ENCODE peak calls at places on chromosomes 11 and 22, in four cellular contexts. One of them, this sample, is unnamed.

GRCh38 chr11:12552677-12553076 is 121.5 kb upstream of the TEAD1 start:
- DNase-seq in HepG2: no peak
- DNase-seq in GM12878: no peak
- DNase-seq in H1: no peak
- DNase-seq in this sample: no peak

GRCh38 chr11:2385156-2386151 is 8.3 kb downstream of the CD81 start:
- DNase-seq in H1: no peak
- DNase-seq in GM12878: peak; percentile 36
- DNase-seq in HepG2: no peak
- DNase-seq in this sample: no peak

GRCh38 chr22:20889904-20890303 is 27.3 kb upstream of the CRKL start:
- DNase-seq in GM12878: no peak
- DNase-seq in HepG2: no peak
- DNase-seq in H1: no peak
- DNase-seq in this sample: no peak

GRCh38 chr22:46111645-46112306 is 38.5 kb upstream of the PPARA start:
- DNase-seq in HepG2: no peak
- DNase-seq in H1: no peak
- DNase-seq in GM12878: no peak
- DNase-seq in this sample: no peak

GRCh38 chr11:110762596-110762995 is 50.4 kb upstream of the ARHGAP20 start:
- DNase-seq in GM12878: no peak
- DNase-seq in H1: no peak
- DNase-seq in HepG2: no peak
- DNase-seq in this sample: no peak

GRCh38 chr11:32779131-32779530 is 15.3 kb downstream of the CCDC73 start:
- DNase-seq in H1: no peak
- DNase-seq in GM12878: no peak
- DNase-seq in HepG2: no peak
- DNase-seq in this sample: no peak

GRCh38 chr22:37060801-37061610 is 9.5 kb downstream of the KCTD17 start:
- DNase-seq in GM12878: no peak
- DNase-seq in H1: no peak
- DNase-seq in HepG2: no peak
- DNase-seq in this sample: no peak

GRCh38 chr11:130409618-130410388 is 18.6 kb downstream of the ADAMTS8 start:
- DNase-seq in H1: no peak
- DNase-seq in HepG2: no peak
- DNase-seq in GM12878: no peak
- DNase-seq in this sample: no peak

GRCh38 chr11:120208777-120209176 is 2.1 kb upstream of the OAF start:
- DNase-seq in GM12878: no peak
- DNase-seq in HepG2: peak; percentile 86
- DNase-seq in H1: no peak
- DNase-seq in this sample: no peak

GRCh38 chr11:2554338-2555240 is 109.8 kb downstream of the KCNQ1 start:
- DNase-seq in H1: no peak
- DNase-seq in GM12878: no peak
- DNase-seq in HepG2: no peak
- DNase-seq in this sample: no peak

GRCh38 chr11:65218446-65218845 is 36.7 kb downstream of the CAPN1 start:
- DNase-seq in GM12878: no peak
- DNase-seq in H1: no peak
- DNase-seq in HepG2: no peak
- DNase-seq in this sample: no peak

GRCh38 chr22:19106886-19107729 is 15.1 kb downstream of the DGCR2 start:
- DNase-seq in GM12878: no peak
- DNase-seq in H1: no peak
- DNase-seq in HepG2: no peak
- DNase-seq in this sample: no peak

GRCh38 chr11:3954448-3955298 is 99.2 kb downstream of the STIM1 start:
- DNase-seq in HepG2: no peak
- DNase-seq in GM12878: no peak
- DNase-seq in H1: no peak
- DNase-seq in this sample: no peak
- H3K4me3 ChIP-seq in HepG2: no peak overlapping the region
- H3K4me3 ChIP-seq in GM12878: no peak overlapping the region
- H3K4me3 ChIP-seq in H1: no peak overlapping the region
- H3K4me3 ChIP-seq in this sample: no peak overlapping the region

DNA sequence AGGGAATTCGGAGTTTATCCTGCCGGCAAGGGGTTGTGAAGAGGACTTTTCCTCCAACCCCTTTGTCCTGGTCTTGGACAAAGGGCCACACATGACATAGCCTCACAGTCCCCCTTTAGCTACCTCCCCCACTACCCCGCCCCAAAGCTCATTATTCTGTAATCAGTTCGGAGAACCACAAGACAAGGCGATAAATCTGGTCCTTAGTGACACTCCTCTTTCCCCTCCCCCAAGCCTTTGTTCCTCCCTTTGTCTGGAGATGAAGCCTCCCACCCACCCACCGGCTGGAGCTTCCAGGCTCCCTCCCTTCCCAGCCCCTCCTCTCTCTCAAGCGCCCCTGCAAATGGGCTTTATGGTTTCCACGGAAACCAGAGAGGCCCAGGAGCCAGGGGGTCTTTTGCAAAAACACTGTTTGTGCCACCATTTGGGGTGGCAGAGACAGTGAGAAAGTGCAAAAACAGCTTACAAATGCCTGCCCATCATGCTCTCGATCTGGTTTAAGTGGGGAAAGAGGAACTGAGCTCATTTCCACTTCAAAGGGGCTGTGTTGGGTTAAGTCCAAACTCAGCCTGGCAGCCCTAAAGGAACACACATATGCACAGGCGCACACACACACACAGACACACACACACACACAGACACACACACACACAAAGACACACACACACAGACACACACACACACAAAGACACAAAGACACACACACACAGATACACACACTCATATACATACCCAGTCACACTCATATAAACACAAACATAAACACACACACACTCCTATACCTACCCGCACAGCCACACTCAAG is 23.6 kb downstream of the APLNR start:
- DNase-seq in GM12878: no peak
- DNase-seq in H1: peak; percentile 65
- DNase-seq in HepG2: no peak
- DNase-seq in this sample: peak; percentile 80
- TF ChIP-seq SUZ12 in GM12878: no peak
- TF ChIP-seq SUZ12 in H1: no peak
- TF ChIP-seq SUZ12 in HepG2: no peak
- TF ChIP-seq SUZ12 in this sample: no peak

GRCh38 chr11:69884751-69885150 is 65.5 kb upstream of the FGF3 start:
- DNase-seq in HepG2: no peak
- DNase-seq in GM12878: no peak
- DNase-seq in H1: no peak
- DNase-seq in this sample: no peak

GRCh38 chr11:69883292-69884255 is 64.4 kb upstream of the FGF3 start:
- DNase-seq in GM12878: no peak
- DNase-seq in HepG2: no peak
- DNase-seq in H1: no peak
- DNase-seq in this sample: no peak

GRCh38 chr11:69881467-69882269 is 62.5 kb upstream of the FGF3 start:
- DNase-seq in GM12878: no peak
- DNase-seq in HepG2: no peak
- DNase-seq in H1: peak; percentile 73
- DNase-seq in this sample: no peak

GRCh38 chr11:69882270-69882608 is 63.0 kb upstream of the FGF3 start:
- DNase-seq in HepG2: no peak
- DNase-seq in H1: no peak
- DNase-seq in GM12878: no peak
- DNase-seq in this sample: no peak

DNA sequence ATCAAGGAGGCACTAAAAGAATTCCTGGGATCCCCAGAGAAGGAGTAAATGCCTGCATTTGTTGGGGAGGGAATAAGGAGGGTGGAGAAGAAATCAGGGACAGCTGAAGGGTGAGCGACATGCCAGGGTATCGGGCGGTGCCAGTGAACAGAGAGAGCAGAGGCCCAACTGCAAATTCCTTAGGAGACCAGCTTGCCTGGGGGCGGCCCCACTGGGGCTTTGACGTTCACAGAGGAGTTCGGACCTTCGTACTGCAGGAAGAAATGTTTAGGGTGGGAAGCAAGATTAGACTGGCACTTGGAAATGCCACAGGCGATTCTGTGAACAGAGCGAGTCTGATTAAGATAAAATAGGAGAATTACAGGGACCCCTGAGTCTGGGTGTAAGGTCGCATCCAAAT is 65.1 kb upstream of the FGF3 start:
- DNase-seq in GM12878: no peak
- DNase-seq in HepG2: no peak
- DNase-seq in H1: no peak
- DNase-seq in this sample: no peak
- H3K4me3 ChIP-seq in GM12878: no peak overlapping the region
- H3K4me3 ChIP-seq in HepG2: no peak overlapping the region
- H3K4me3 ChIP-seq in H1: no peak overlapping the region
- H3K4me3 ChIP-seq in this sample: no peak overlapping the region

GRCh38 chr11:79309402-79309801 is 131.4 kb downstream of the TENM4 start:
- DNase-seq in H1: no peak
- DNase-seq in GM12878: no peak
- DNase-seq in HepG2: no peak
- DNase-seq in this sample: no peak

GRCh38 chr11:79313513-79313912 is 127.3 kb downstream of the TENM4 start:
- DNase-seq in H1: no peak
- DNase-seq in HepG2: no peak
- DNase-seq in GM12878: no peak
- DNase-seq in this sample: no peak

GRCh38 chr11:79311461-79311860 is 129.4 kb downstream of the TENM4 start:
- DNase-seq in H1: no peak
- DNase-seq in HepG2: no peak
- DNase-seq in GM12878: no peak
- DNase-seq in this sample: no peak

GRCh38 chr11:79314906-79315689 is 125.7 kb downstream of the TENM4 start:
- DNase-seq in GM12878: no peak
- DNase-seq in HepG2: no peak
- DNase-seq in H1: peak; percentile 56
- DNase-seq in this sample: no peak

GRCh38 chr11:79312591-79313267 is 128.1 kb downstream of the TENM4 start:
- DNase-seq in HepG2: no peak
- DNase-seq in GM12878: no peak
- DNase-seq in H1: no peak
- DNase-seq in this sample: no peak
- TF ChIP-seq SUZ12 in HepG2: no peak
- TF ChIP-seq SUZ12 in GM12878: no peak
- TF ChIP-seq SUZ12 in H1: no peak
- TF ChIP-seq SUZ12 in this sample: no peak

GRCh38 chr11:20162340-20162739 is 2.1 kb upstream of the DBX1 start:
- DNase-seq in H1: no peak
- DNase-seq in GM12878: no peak
- DNase-seq in HepG2: no peak
- DNase-seq in this sample: no peak

GRCh38 chr11:20164152-20164551 is 3.9 kb upstream of the DBX1 start:
- DNase-seq in GM12878: no peak
- DNase-seq in H1: no peak
- DNase-seq in HepG2: no peak
- DNase-seq in this sample: no peak

GRCh38 chr11:20161923-20162322 is 1.6 kb upstream of the DBX1 start:
- DNase-seq in HepG2: no peak
- DNase-seq in GM12878: no peak
- DNase-seq in H1: no peak
- DNase-seq in this sample: no peak

GRCh38 chr11:20163778-20164133 is 3.5 kb upstream of the DBX1 start:
- DNase-seq in H1: no peak
- DNase-seq in GM12878: no peak
- DNase-seq in HepG2: no peak
- DNase-seq in this sample: no peak

DNA sequence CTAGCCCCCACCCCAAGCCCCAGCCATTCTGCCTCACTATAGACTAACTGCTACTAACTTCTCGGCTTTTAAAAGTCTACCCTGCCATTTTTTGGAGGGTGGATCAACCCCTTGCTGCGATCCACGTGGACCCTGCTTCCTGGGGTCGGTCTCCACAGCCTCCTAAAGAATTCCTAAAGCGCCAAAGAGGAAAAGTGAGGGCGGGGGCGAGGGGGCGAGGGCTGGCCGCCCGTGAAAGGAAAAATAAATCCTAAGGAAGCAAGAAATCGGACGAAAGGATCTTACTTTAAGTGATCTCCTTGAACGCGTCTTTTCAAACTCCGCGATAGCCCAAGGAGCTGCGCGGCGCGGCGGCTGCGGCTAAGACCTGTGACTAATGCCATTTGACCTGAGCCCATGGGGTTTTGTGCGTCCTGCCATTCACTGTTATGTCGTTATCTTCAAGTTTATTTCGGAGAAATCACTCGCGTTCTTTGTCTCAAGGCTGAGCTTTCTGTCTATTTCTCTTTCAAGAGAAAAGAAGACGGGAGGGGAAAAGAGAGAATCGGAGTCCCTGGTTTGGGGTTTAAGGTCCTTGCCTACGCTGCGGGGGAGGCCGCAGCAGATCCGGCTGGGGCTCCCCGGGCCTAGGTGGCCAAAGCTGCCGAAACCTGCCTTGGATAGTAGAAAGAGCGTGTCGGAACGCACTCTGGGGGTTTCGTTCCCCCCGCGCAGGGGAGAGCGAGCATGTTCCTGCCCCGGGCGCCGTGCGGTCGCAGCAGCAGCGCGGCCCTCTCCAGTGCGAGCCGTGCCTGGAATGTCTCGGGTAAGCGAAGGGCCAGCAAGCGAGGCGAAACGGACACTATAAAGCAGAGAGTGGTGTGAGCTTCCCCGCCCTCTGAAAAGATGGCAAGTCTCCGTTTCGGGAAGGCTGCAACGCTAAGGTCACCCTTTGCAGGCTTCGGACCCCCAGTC is 2.8 kb upstream of the DBX1 start:
- DNase-seq in HepG2: no peak
- DNase-seq in H1: peak; percentile 79
- DNase-seq in GM12878: no peak
- DNase-seq in this sample: no peak
- H3K4me3 ChIP-seq in HepG2: no peak overlapping the region
- H3K4me3 ChIP-seq in H1: peak overlapping the region; percentile 56
- H3K4me3 ChIP-seq in GM12878: no peak overlapping the region
- H3K4me3 ChIP-seq in this sample: peak overlapping the region; percentile 41

This sample was measured in NT2/D1.